ENCODE peak calls at places on chromosomes 16 and 17, in nine cellular contexts. R is thyroid gland, G is coronary artery, O is IMR-90, D is BJ, N is AG04449, K is body of pancreas, C is psoas muscle, A is bronchial epithelial cell. Z is an unnamed sample.

GRCh38 chr17:65902831-65903549 is 288.9 kb downstream of the CEP112 start:
- DNase-seq in O (no peak), R (no peak), G (no peak), K (peak; percentile 37), A (no peak), C (no peak), N (no peak), D (no peak), Z (peak; percentile 71)

GRCh38 chr17:45852535-45853297 is 8.0 kb downstream of the SPPL2C start:
- DNase-seq in G (no peak), C (no peak), O (peak; percentile 55), K (peak; percentile 59), D (no peak), R (peak; percentile 66), N (no peak), A (peak; percentile 41), Z (peak; percentile 39)

GRCh38 chr16:86519649-86520316 is 9.5 kb downstream of the FOXF1 start:
- DNase-seq in R (peak; percentile 48), K (peak; percentile 58), D (no peak), O (peak; percentile 77), C (peak; percentile 81), G (no peak), A (peak; percentile 31), N (no peak), Z (no peak)

GRCh38 chr17:49795372-49795771 is 6.9 kb downstream of the KAT7 start:
- DNase-seq in O (no peak), A (no peak), D (no peak), R (no peak), K (no peak), G (no peak), C (no peak), N (no peak), Z (no peak)

GRCh38 chr17:75628425-75628824 is 4.8 kb upstream of the SMIM5 start:
- DNase-seq in N (no peak), D (no peak), R (no peak), O (no peak), A (no peak), G (no peak), C (no peak), K (no peak), Z (no peak)

GRCh38 chr16:65681406-65681805 is 559.5 kb upstream of the CDH11 start:
- DNase-seq in K (no peak), C (no peak), D (no peak), O (no peak), R (no peak), A (no peak), N (no peak), G (no peak), Z (no peak)

GRCh38 chr16:80467961-80468360 is 72.8 kb upstream of the DYNLRB2 start:
- DNase-seq in G (no peak), R (no peak), K (no peak), A (no peak), C (no peak), D (no peak), N (no peak), O (no peak), Z (no peak)

GRCh38 chr17:44757918-44758413 is 822 bp upstream of the ADAM11 start:
- DNase-seq in K (no peak), C (no peak), R (no peak), N (no peak), G (no peak), A (no peak), O (no peak), D (no peak), Z (no peak)

GRCh38 chr16:88512728-88513674 is 57.2 kb upstream of the ZC3H18 start:
- DNase-seq in R (no peak), C (no peak), O (no peak), N (no peak), G (no peak), A (no peak), D (no peak), K (no peak), Z (no peak)

GRCh38 chr17:12047977-12048376 is 27.3 kb downstream of the MAP2K4 start:
- DNase-seq in R (no peak), O (no peak), G (no peak), D (no peak), A (no peak), K (no peak), N (no peak), C (no peak), Z (no peak)

GRCh38 chr16:66364959-66365306 is 1.6 kb upstream of the CDH5 start:
- DNase-seq in R (no peak), K (no peak), D (no peak), A (peak; percentile 77), O (no peak), N (no peak), C (no peak), G (no peak), Z (no peak)

GRCh38 chr17:7745748-7746470 is 28.4 kb downstream of the DNAH2 start:
- DNase-seq in N (peak; percentile 23), O (peak; percentile 76), A (peak; percentile 79), G (no peak), C (no peak), D (peak; percentile 52), K (no peak), R (no peak), Z (peak; percentile 58)

GRCh38 chr17:40243756-40244155 is 24.7 kb downstream of the WIPF2 start:
- DNase-seq in C (no peak), R (no peak), A (no peak), K (no peak), O (no peak), D (peak; percentile 14), G (no peak), N (no peak), Z (no peak)

GRCh38 chr17:40247926-40248495 is 28.9 kb downstream of the WIPF2 start:
- DNase-seq in C (no peak), D (no peak), K (no peak), R (peak; percentile 12), G (no peak), O (no peak), N (no peak), A (no peak), Z (no peak)

GRCh38 chr17:40242774-40243173 is 23.7 kb downstream of the WIPF2 start:
- DNase-seq in R (no peak), A (no peak), K (no peak), D (peak; percentile 42), G (no peak), O (no peak), N (no peak), C (no peak), Z (no peak)

GRCh38 chr17:40241435-40241834 is 22.3 kb downstream of the WIPF2 start:
- DNase-seq in O (no peak), K (no peak), A (no peak), C (no peak), D (no peak), G (no peak), N (no peak), R (no peak), Z (no peak)

GRCh38 chr17:40244255-40244654 is 25.2 kb downstream of the WIPF2 start:
- DNase-seq in C (no peak), G (no peak), D (no peak), O (no peak), R (peak; percentile 24), K (no peak), N (no peak), A (no peak), Z (no peak)
- TF ChIP-seq CTCF in C (no peak), G (no peak), D (no peak), O (no peak), R (no peak), K (no peak), N (no peak), A (no peak), Z (no peak)

DNA sequence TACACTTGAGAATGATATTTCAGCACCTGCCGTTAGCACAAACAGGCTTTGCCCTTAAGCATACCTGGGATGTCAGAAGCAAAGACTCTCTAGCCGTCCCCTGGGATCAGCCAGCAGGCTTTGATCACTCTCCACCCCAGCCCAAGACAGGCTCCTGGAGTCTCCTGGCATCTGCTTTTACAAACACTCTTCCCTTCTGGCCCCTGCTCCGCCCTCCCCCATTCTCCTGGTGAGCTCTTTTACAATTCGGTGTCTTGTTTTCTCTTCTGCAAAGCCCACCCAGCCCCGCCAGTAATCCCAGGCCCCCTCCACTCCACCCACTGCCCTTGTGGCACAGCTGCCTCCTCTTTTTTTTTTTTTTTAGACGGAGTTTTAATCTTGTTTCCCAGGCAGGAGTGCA is 50.4 kb downstream of the KATNIP start:
- DNase-seq in R (peak; percentile 66), K (no peak), D (no peak), C (no peak), N (no peak), O (no peak), A (no peak), G (no peak), Z (no peak)
- H3K4me3 ChIP-seq in R (no peak overlapping the region), K (no peak overlapping the region), D (no peak overlapping the region), C (no peak overlapping the region), N (no peak overlapping the region), O (no peak overlapping the region), A (no peak overlapping the region), G (no peak overlapping the region), Z (no peak overlapping the region)

GRCh38 chr17:79607941-79608728 is 2.7 kb downstream of the RBFOX3 start:
- DNase-seq in D (no peak), O (no peak), C (no peak), R (peak; percentile 46), N (no peak), K (no peak), A (no peak), G (no peak), Z (no peak)
- TF ChIP-seq CTCF in D (peak; percentile 17), O (peak; percentile 9), C (no peak), R (no peak), N (peak; percentile 16), K (no peak), A (no peak), G (no peak), Z (no peak)

GRCh38 chr16:69141014-69141413 is 8.6 kb downstream of the UTP4 start:
- DNase-seq in D (no peak), C (no peak), N (no peak), A (no peak), R (no peak), K (no peak), O (no peak), G (no peak), Z (no peak)

GRCh38 chr16:69141936-69142335 is 9.5 kb downstream of the UTP4 start:
- DNase-seq in D (no peak), O (no peak), A (no peak), C (no peak), G (no peak), K (no peak), N (no peak), R (no peak), Z (no peak)

GRCh38 chr16:69138608-69139007 is 6.2 kb downstream of the UTP4 start:
- DNase-seq in G (no peak), A (no peak), N (no peak), R (no peak), D (no peak), C (no peak), O (no peak), K (no peak), Z (no peak)

GRCh38 chr16:69145658-69146057 is 13.2 kb downstream of the UTP4 start:
- DNase-seq in A (no peak), G (no peak), O (peak; percentile 17), C (no peak), N (no peak), K (peak; percentile 77), R (no peak), D (no peak), Z (no peak)

DNA sequence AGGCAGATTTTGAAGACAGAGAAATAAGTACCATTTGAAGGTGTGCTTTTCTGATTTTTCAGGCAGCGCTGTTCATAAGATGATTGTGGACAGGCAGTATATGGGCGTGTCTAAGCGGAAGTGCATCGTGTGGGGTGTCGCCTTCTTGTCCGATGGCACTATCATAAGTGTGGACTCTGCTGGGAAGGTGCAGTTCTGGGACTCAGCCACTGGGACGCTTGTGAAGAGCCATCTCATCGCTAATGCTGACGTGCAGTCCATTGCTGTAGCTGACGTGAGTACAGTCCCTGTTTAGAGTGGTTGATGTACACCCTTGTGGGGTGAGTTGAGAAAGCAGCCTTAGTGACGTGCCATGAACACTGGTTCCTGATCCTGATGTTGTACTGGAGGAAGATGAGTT is 10.7 kb downstream of the UTP4 start:
- DNase-seq in K (no peak), G (no peak), C (no peak), R (no peak), A (no peak), D (no peak), N (no peak), O (no peak), Z (no peak)
- H3K4me3 ChIP-seq in K (no peak overlapping the region), G (no peak overlapping the region), C (no peak overlapping the region), R (no peak overlapping the region), A (no peak overlapping the region), D (no peak overlapping the region), N (no peak overlapping the region), O (no peak overlapping the region), Z (no peak overlapping the region)

Z was measured in astrocyte of the cerebellum.